ENCODE peak calls at places on chromosomes 12 and 14, in nine cellular contexts. One of them, this sample, is unnamed.

GRCh38 chr12:62767506-62767905 is 167.4 kb downstream of the PPM1H start:
- DNase-seq in stimulated activated naive B cell treated with anti-CD40 and anti-IgM and Interleukin-4, amounts not matched to agents 10 μg/mL and 1 μg/mL and 100 μg/mL, for 72 hours: no peak
- DNase-seq in stimulated activated CD4-positive, alpha-beta T cell treated with anti-CD3 and anti-CD28 coated beads, Interleukin-1b, Interleukin-23, amount 100 ng/mL, for 1 hour: no peak
- DNase-seq in ascending aorta: no peak
- DNase-seq in astrocyte of the spinal cord: peak; percentile 51
- DNase-seq in activated naive CD4-positive, alpha-beta T cell treated with anti-CD3 and anti-CD28 coated beads, Interleukin-2, amount 10 ng/mL, durations not matched to agents 7 days and 5 days: no peak
- DNase-seq in mesendoderm: no peak
- DNase-seq in activated CD4-positive, alpha-beta memory T cell treated with anti-CD3 and anti-CD28 coated beads for 36 hours: no peak
- DNase-seq in osteoblast: no peak
- DNase-seq in this sample: no peak

GRCh38 chr12:94603434-94604068 is 46.8 kb downstream of the TMCC3 start:
- DNase-seq in stimulated activated naive B cell treated with anti-CD40 and anti-IgM and Interleukin-4, amounts not matched to agents 10 μg/mL and 1 μg/mL and 100 μg/mL, for 72 hours: no peak
- DNase-seq in stimulated activated CD4-positive, alpha-beta T cell treated with anti-CD3 and anti-CD28 coated beads, Interleukin-1b, Interleukin-23, amount 100 ng/mL, for 1 hour: peak; percentile 35
- DNase-seq in ascending aorta: no peak
- DNase-seq in astrocyte of the spinal cord: no peak
- DNase-seq in activated naive CD4-positive, alpha-beta T cell treated with anti-CD3 and anti-CD28 coated beads, Interleukin-2, amount 10 ng/mL, durations not matched to agents 7 days and 5 days: peak; percentile 66
- DNase-seq in mesendoderm: peak; percentile 30
- DNase-seq in activated CD4-positive, alpha-beta memory T cell treated with anti-CD3 and anti-CD28 coated beads for 36 hours: peak; percentile 62
- DNase-seq in osteoblast: no peak
- DNase-seq in this sample: peak; percentile 53

GRCh38 chr12:69388371-69388770 is 28.8 kb downstream of the YEATS4 start:
- DNase-seq in stimulated activated naive B cell treated with anti-CD40 and anti-IgM and Interleukin-4, amounts not matched to agents 10 μg/mL and 1 μg/mL and 100 μg/mL, for 72 hours: no peak
- DNase-seq in stimulated activated CD4-positive, alpha-beta T cell treated with anti-CD3 and anti-CD28 coated beads, Interleukin-1b, Interleukin-23, amount 100 ng/mL, for 1 hour: no peak
- DNase-seq in ascending aorta: no peak
- DNase-seq in astrocyte of the spinal cord: peak; percentile 76
- DNase-seq in activated naive CD4-positive, alpha-beta T cell treated with anti-CD3 and anti-CD28 coated beads, Interleukin-2, amount 10 ng/mL, durations not matched to agents 7 days and 5 days: no peak
- DNase-seq in mesendoderm: no peak
- DNase-seq in activated CD4-positive, alpha-beta memory T cell treated with anti-CD3 and anti-CD28 coated beads for 36 hours: no peak
- DNase-seq in osteoblast: peak; percentile 70
- DNase-seq in this sample: no peak

GRCh38 chr12:116127858-116128257 is 149.6 kb downstream of the MED13L start:
- DNase-seq in stimulated activated naive B cell treated with anti-CD40 and anti-IgM and Interleukin-4, amounts not matched to agents 10 μg/mL and 1 μg/mL and 100 μg/mL, for 72 hours: no peak
- DNase-seq in stimulated activated CD4-positive, alpha-beta T cell treated with anti-CD3 and anti-CD28 coated beads, Interleukin-1b, Interleukin-23, amount 100 ng/mL, for 1 hour: no peak
- DNase-seq in ascending aorta: no peak
- DNase-seq in astrocyte of the spinal cord: no peak
- DNase-seq in activated naive CD4-positive, alpha-beta T cell treated with anti-CD3 and anti-CD28 coated beads, Interleukin-2, amount 10 ng/mL, durations not matched to agents 7 days and 5 days: no peak
- DNase-seq in mesendoderm: no peak
- DNase-seq in activated CD4-positive, alpha-beta memory T cell treated with anti-CD3 and anti-CD28 coated beads for 36 hours: no peak
- DNase-seq in osteoblast: no peak
- DNase-seq in this sample: no peak

GRCh38 chr12:47190271-47190750 is 110.6 kb upstream of the AMIGO2 start:
- DNase-seq in stimulated activated naive B cell treated with anti-CD40 and anti-IgM and Interleukin-4, amounts not matched to agents 10 μg/mL and 1 μg/mL and 100 μg/mL, for 72 hours: peak; percentile 24
- DNase-seq in stimulated activated CD4-positive, alpha-beta T cell treated with anti-CD3 and anti-CD28 coated beads, Interleukin-1b, Interleukin-23, amount 100 ng/mL, for 1 hour: no peak
- DNase-seq in ascending aorta: no peak
- DNase-seq in astrocyte of the spinal cord: peak; percentile 50
- DNase-seq in activated naive CD4-positive, alpha-beta T cell treated with anti-CD3 and anti-CD28 coated beads, Interleukin-2, amount 10 ng/mL, durations not matched to agents 7 days and 5 days: no peak
- DNase-seq in mesendoderm: peak; percentile 60
- DNase-seq in activated CD4-positive, alpha-beta memory T cell treated with anti-CD3 and anti-CD28 coated beads for 36 hours: peak; percentile 63
- DNase-seq in osteoblast: no peak
- DNase-seq in this sample: no peak

GRCh38 chr12:77979597-77980250 is 149.0 kb downstream of the NAV3 start:
- DNase-seq in stimulated activated naive B cell treated with anti-CD40 and anti-IgM and Interleukin-4, amounts not matched to agents 10 μg/mL and 1 μg/mL and 100 μg/mL, for 72 hours: no peak
- DNase-seq in stimulated activated CD4-positive, alpha-beta T cell treated with anti-CD3 and anti-CD28 coated beads, Interleukin-1b, Interleukin-23, amount 100 ng/mL, for 1 hour: no peak
- DNase-seq in ascending aorta: no peak
- DNase-seq in astrocyte of the spinal cord: no peak
- DNase-seq in activated naive CD4-positive, alpha-beta T cell treated with anti-CD3 and anti-CD28 coated beads, Interleukin-2, amount 10 ng/mL, durations not matched to agents 7 days and 5 days: no peak
- DNase-seq in mesendoderm: no peak
- DNase-seq in activated CD4-positive, alpha-beta memory T cell treated with anti-CD3 and anti-CD28 coated beads for 36 hours: no peak
- DNase-seq in osteoblast: no peak
- DNase-seq in this sample: no peak

GRCh38 chr14:90985601-90986242 is 74.7 kb downstream of the RPS6KA5 start:
- DNase-seq in stimulated activated naive B cell treated with anti-CD40 and anti-IgM and Interleukin-4, amounts not matched to agents 10 μg/mL and 1 μg/mL and 100 μg/mL, for 72 hours: no peak
- DNase-seq in stimulated activated CD4-positive, alpha-beta T cell treated with anti-CD3 and anti-CD28 coated beads, Interleukin-1b, Interleukin-23, amount 100 ng/mL, for 1 hour: no peak
- DNase-seq in ascending aorta: no peak
- DNase-seq in astrocyte of the spinal cord: no peak
- DNase-seq in activated naive CD4-positive, alpha-beta T cell treated with anti-CD3 and anti-CD28 coated beads, Interleukin-2, amount 10 ng/mL, durations not matched to agents 7 days and 5 days: no peak
- DNase-seq in mesendoderm: no peak
- DNase-seq in activated CD4-positive, alpha-beta memory T cell treated with anti-CD3 and anti-CD28 coated beads for 36 hours: no peak
- DNase-seq in osteoblast: no peak
- DNase-seq in this sample: no peak

GRCh38 chr14:95275507-95275906 is 44.2 kb downstream of the CLMN start:
- DNase-seq in stimulated activated naive B cell treated with anti-CD40 and anti-IgM and Interleukin-4, amounts not matched to agents 10 μg/mL and 1 μg/mL and 100 μg/mL, for 72 hours: no peak
- DNase-seq in stimulated activated CD4-positive, alpha-beta T cell treated with anti-CD3 and anti-CD28 coated beads, Interleukin-1b, Interleukin-23, amount 100 ng/mL, for 1 hour: no peak
- DNase-seq in ascending aorta: no peak
- DNase-seq in astrocyte of the spinal cord: no peak
- DNase-seq in activated naive CD4-positive, alpha-beta T cell treated with anti-CD3 and anti-CD28 coated beads, Interleukin-2, amount 10 ng/mL, durations not matched to agents 7 days and 5 days: no peak
- DNase-seq in mesendoderm: no peak
- DNase-seq in activated CD4-positive, alpha-beta memory T cell treated with anti-CD3 and anti-CD28 coated beads for 36 hours: no peak
- DNase-seq in osteoblast: no peak
- DNase-seq in this sample: no peak

GRCh38 chr14:76298896-76299295 is 77.0 kb upstream of the ESRRB start:
- DNase-seq in stimulated activated naive B cell treated with anti-CD40 and anti-IgM and Interleukin-4, amounts not matched to agents 10 μg/mL and 1 μg/mL and 100 μg/mL, for 72 hours: no peak
- DNase-seq in stimulated activated CD4-positive, alpha-beta T cell treated with anti-CD3 and anti-CD28 coated beads, Interleukin-1b, Interleukin-23, amount 100 ng/mL, for 1 hour: no peak
- DNase-seq in ascending aorta: no peak
- DNase-seq in astrocyte of the spinal cord: no peak
- DNase-seq in activated naive CD4-positive, alpha-beta T cell treated with anti-CD3 and anti-CD28 coated beads, Interleukin-2, amount 10 ng/mL, durations not matched to agents 7 days and 5 days: no peak
- DNase-seq in mesendoderm: no peak
- DNase-seq in activated CD4-positive, alpha-beta memory T cell treated with anti-CD3 and anti-CD28 coated beads for 36 hours: no peak
- DNase-seq in osteoblast: no peak
- DNase-seq in this sample: no peak

GRCh38 chr14:75306917-75307699 is 28.5 kb downstream of the FOS start:
- DNase-seq in stimulated activated naive B cell treated with anti-CD40 and anti-IgM and Interleukin-4, amounts not matched to agents 10 μg/mL and 1 μg/mL and 100 μg/mL, for 72 hours: no peak
- DNase-seq in stimulated activated CD4-positive, alpha-beta T cell treated with anti-CD3 and anti-CD28 coated beads, Interleukin-1b, Interleukin-23, amount 100 ng/mL, for 1 hour: no peak
- DNase-seq in ascending aorta: peak; percentile 46
- DNase-seq in astrocyte of the spinal cord: no peak
- DNase-seq in activated naive CD4-positive, alpha-beta T cell treated with anti-CD3 and anti-CD28 coated beads, Interleukin-2, amount 10 ng/mL, durations not matched to agents 7 days and 5 days: peak; percentile 64
- DNase-seq in mesendoderm: peak; percentile 47
- DNase-seq in activated CD4-positive, alpha-beta memory T cell treated with anti-CD3 and anti-CD28 coated beads for 36 hours: peak; percentile 58
- DNase-seq in osteoblast: no peak
- DNase-seq in this sample: no peak

GRCh38 chr12:52082988-52083637 is 3.6 kb downstream of the SMIM41 start:
- DNase-seq in stimulated activated naive B cell treated with anti-CD40 and anti-IgM and Interleukin-4, amounts not matched to agents 10 μg/mL and 1 μg/mL and 100 μg/mL, for 72 hours: peak; percentile 36
- DNase-seq in stimulated activated CD4-positive, alpha-beta T cell treated with anti-CD3 and anti-CD28 coated beads, Interleukin-1b, Interleukin-23, amount 100 ng/mL, for 1 hour: peak; percentile 53
- DNase-seq in ascending aorta: peak; percentile 79
- DNase-seq in astrocyte of the spinal cord: peak; percentile 38
- DNase-seq in activated naive CD4-positive, alpha-beta T cell treated with anti-CD3 and anti-CD28 coated beads, Interleukin-2, amount 10 ng/mL, durations not matched to agents 7 days and 5 days: peak; percentile 78
- DNase-seq in mesendoderm: peak; percentile 59
- DNase-seq in activated CD4-positive, alpha-beta memory T cell treated with anti-CD3 and anti-CD28 coated beads for 36 hours: peak; percentile 74
- DNase-seq in osteoblast: peak; percentile 98
- DNase-seq in this sample: peak; percentile 51

GRCh38 chr12:1773937-1774655 is 46.3 kb upstream of the LRTM2 start:
- DNase-seq in stimulated activated naive B cell treated with anti-CD40 and anti-IgM and Interleukin-4, amounts not matched to agents 10 μg/mL and 1 μg/mL and 100 μg/mL, for 72 hours: no peak
- DNase-seq in stimulated activated CD4-positive, alpha-beta T cell treated with anti-CD3 and anti-CD28 coated beads, Interleukin-1b, Interleukin-23, amount 100 ng/mL, for 1 hour: no peak
- DNase-seq in ascending aorta: no peak
- DNase-seq in astrocyte of the spinal cord: peak; percentile 15
- DNase-seq in activated naive CD4-positive, alpha-beta T cell treated with anti-CD3 and anti-CD28 coated beads, Interleukin-2, amount 10 ng/mL, durations not matched to agents 7 days and 5 days: no peak
- DNase-seq in mesendoderm: no peak
- DNase-seq in activated CD4-positive, alpha-beta memory T cell treated with anti-CD3 and anti-CD28 coated beads for 36 hours: no peak
- DNase-seq in osteoblast: no peak
- DNase-seq in this sample: no peak

GRCh38 chr12:51395283-51396230 is 4.4 kb upstream of the GALNT6 start:
- DNase-seq in stimulated activated naive B cell treated with anti-CD40 and anti-IgM and Interleukin-4, amounts not matched to agents 10 μg/mL and 1 μg/mL and 100 μg/mL, for 72 hours: peak; percentile 28
- DNase-seq in stimulated activated CD4-positive, alpha-beta T cell treated with anti-CD3 and anti-CD28 coated beads, Interleukin-1b, Interleukin-23, amount 100 ng/mL, for 1 hour: no peak
- DNase-seq in ascending aorta: no peak
- DNase-seq in astrocyte of the spinal cord: no peak
- DNase-seq in activated naive CD4-positive, alpha-beta T cell treated with anti-CD3 and anti-CD28 coated beads, Interleukin-2, amount 10 ng/mL, durations not matched to agents 7 days and 5 days: peak; percentile 60
- DNase-seq in mesendoderm: peak; percentile 93
- DNase-seq in activated CD4-positive, alpha-beta memory T cell treated with anti-CD3 and anti-CD28 coated beads for 36 hours: peak; percentile 55
- DNase-seq in osteoblast: no peak
- DNase-seq in this sample: no peak